ENCODE peak calls at places on chromosomes 4 and X, in six cellular contexts. One of them, this sample, is unnamed.

GRCh38 chrX:155819966-155820491 is 61.1 kb upstream of the VAMP7 start:
- DNase-seq in H9: peak
- DNase-seq in IMR-90: peak
- DNase-seq in mesenchymal stem cell: peak
- DNase-seq in mesendoderm: peak
- DNase-seq in H1: peak
- DNase-seq in this sample: peak

GRCh38 chr4:39698424-39699009 is 581 bp downstream of the UBE2K start:
- DNase-seq in H9: peak
- DNase-seq in IMR-90: no peak
- DNase-seq in mesenchymal stem cell: peak
- DNase-seq in mesendoderm: peak
- DNase-seq in H1: no peak
- DNase-seq in this sample: no peak

GRCh38 chr4:124904723-124905390 is 192.3 kb upstream of the ANKRD50 start:
- DNase-seq in H9: no peak
- DNase-seq in IMR-90: no peak
- DNase-seq in mesenchymal stem cell: no peak
- DNase-seq in mesendoderm: no peak
- DNase-seq in H1: no peak
- DNase-seq in this sample: no peak

GRCh38 chr4:88818650-88819470 is 121.2 kb upstream of the NAP1L5 start:
- DNase-seq in H9: peak
- DNase-seq in IMR-90: peak
- DNase-seq in mesenchymal stem cell: peak
- DNase-seq in mesendoderm: peak
- DNase-seq in H1: no peak
- DNase-seq in this sample: peak

GRCh38 chrX:109760922-109761250 is 27.8 kb upstream of the ACSL4 start:
- DNase-seq in H9: no peak
- DNase-seq in IMR-90: no peak
- DNase-seq in mesenchymal stem cell: no peak
- DNase-seq in mesendoderm: peak
- DNase-seq in H1: no peak
- DNase-seq in this sample: no peak

GRCh38 chr4:29046166-29046565 is 1674.0 kb upstream of the PCDH7 start:
- DNase-seq in H9: no peak
- DNase-seq in IMR-90: peak
- DNase-seq in mesenchymal stem cell: peak
- DNase-seq in mesendoderm: no peak
- DNase-seq in H1: no peak
- DNase-seq in this sample: no peak

GRCh38 chrX:82230013-82230412 is 1028.1 kb downstream of the SH3BGRL start:
- DNase-seq in H9: no peak
- DNase-seq in IMR-90: no peak
- DNase-seq in mesenchymal stem cell: no peak
- DNase-seq in mesendoderm: peak
- DNase-seq in H1: no peak
- DNase-seq in this sample: no peak

GRCh38 chrX:41522071-41522470 is 74.9 kb downstream of the NYX start:
- DNase-seq in H9: no peak
- DNase-seq in IMR-90: no peak
- DNase-seq in mesenchymal stem cell: no peak
- DNase-seq in mesendoderm: peak
- DNase-seq in H1: no peak
- DNase-seq in this sample: no peak

GRCh38 chrX:149365061-149365460 is 140.0 kb downstream of the IDS start:
- DNase-seq in H9: no peak
- DNase-seq in IMR-90: no peak
- DNase-seq in mesenchymal stem cell: peak
- DNase-seq in mesendoderm: peak
- DNase-seq in H1: no peak
- DNase-seq in this sample: no peak

GRCh38 chr4:826508-827208 is 729 bp upstream of the CPLX1 start:
- DNase-seq in H9: peak
- DNase-seq in IMR-90: no peak
- DNase-seq in mesenchymal stem cell: no peak
- DNase-seq in mesendoderm: no peak
- DNase-seq in H1: no peak
- DNase-seq in this sample: no peak

GRCh38 chr4:69760455-69760854 is at the start of gene SULT1B1:
- DNase-seq in H9: no peak
- DNase-seq in IMR-90: peak
- DNase-seq in mesenchymal stem cell: peak
- DNase-seq in mesendoderm: no peak
- DNase-seq in H1: no peak
- DNase-seq in this sample: no peak

GRCh38 chr4:164396439-164396838 is 357.5 kb upstream of the SMIM31 start:
- DNase-seq in H9: no peak
- DNase-seq in IMR-90: no peak
- DNase-seq in mesenchymal stem cell: no peak
- DNase-seq in mesendoderm: peak
- DNase-seq in H1: no peak
- DNase-seq in this sample: no peak

GRCh38 chr4:78370625-78371372 is 180.8 kb upstream of the ANXA3 start:
- DNase-seq in H9: no peak
- DNase-seq in IMR-90: no peak
- DNase-seq in mesenchymal stem cell: no peak
- DNase-seq in mesendoderm: peak
- DNase-seq in H1: no peak
- DNase-seq in this sample: no peak

GRCh38 chr4:165375465-165375864 is 3.3 kb upstream of the CPE start:
- DNase-seq in H9: no peak
- DNase-seq in IMR-90: no peak
- DNase-seq in mesenchymal stem cell: no peak
- DNase-seq in mesendoderm: no peak
- DNase-seq in H1: no peak
- DNase-seq in this sample: no peak

GRCh38 chr4:114512595-114513295 is 85.9 kb upstream of the UGT8 start:
- DNase-seq in H9: no peak
- DNase-seq in IMR-90: no peak
- DNase-seq in mesenchymal stem cell: peak
- DNase-seq in mesendoderm: no peak
- DNase-seq in H1: no peak
- DNase-seq in this sample: no peak

GRCh38 chr4:108531461-108531860 is 88.9 kb upstream of the RPL34 start:
- DNase-seq in H9: no peak
- DNase-seq in IMR-90: no peak
- DNase-seq in mesenchymal stem cell: no peak
- DNase-seq in mesendoderm: no peak
- DNase-seq in H1: no peak
- DNase-seq in this sample: no peak

GRCh38 chr4:74415602-74416300 is 29.2 kb upstream of the AREG start:
- DNase-seq in H9: no peak
- DNase-seq in IMR-90: peak
- DNase-seq in mesenchymal stem cell: no peak
- DNase-seq in mesendoderm: no peak
- DNase-seq in H1: no peak
- DNase-seq in this sample: no peak
- H2BK15ac ChIP-seq in H9: no peak
- H2BK15ac ChIP-seq in IMR-90: no peak
- H2BK15ac ChIP-seq in mesenchymal stem cell: no peak
- H2BK15ac ChIP-seq in mesendoderm: no peak
- H2BK15ac ChIP-seq in H1: no peak
- H2BK15ac ChIP-seq in this sample: no peak

GRCh38 chr4:90165883-90166282 is 38.7 kb downstream of the CCSER1 start:
- DNase-seq in H9: no peak
- DNase-seq in IMR-90: no peak
- DNase-seq in mesenchymal stem cell: no peak
- DNase-seq in mesendoderm: no peak
- DNase-seq in H1: no peak
- DNase-seq in this sample: no peak

GRCh38 chr4:90159193-90159592 is 32.0 kb downstream of the CCSER1 start:
- DNase-seq in H9: no peak
- DNase-seq in IMR-90: no peak
- DNase-seq in mesenchymal stem cell: no peak
- DNase-seq in mesendoderm: no peak
- DNase-seq in H1: no peak
- DNase-seq in this sample: no peak

GRCh38 chr4:90163872-90164271 is 36.7 kb downstream of the CCSER1 start:
- DNase-seq in H9: no peak
- DNase-seq in IMR-90: no peak
- DNase-seq in mesenchymal stem cell: no peak
- DNase-seq in mesendoderm: no peak
- DNase-seq in H1: no peak
- DNase-seq in this sample: no peak
- H2BK15ac ChIP-seq in H9: no peak
- H2BK15ac ChIP-seq in IMR-90: no peak
- H2BK15ac ChIP-seq in mesenchymal stem cell: no peak
- H2BK15ac ChIP-seq in mesendoderm: no peak
- H2BK15ac ChIP-seq in H1: no peak
- H2BK15ac ChIP-seq in this sample: no peak

DNA sequence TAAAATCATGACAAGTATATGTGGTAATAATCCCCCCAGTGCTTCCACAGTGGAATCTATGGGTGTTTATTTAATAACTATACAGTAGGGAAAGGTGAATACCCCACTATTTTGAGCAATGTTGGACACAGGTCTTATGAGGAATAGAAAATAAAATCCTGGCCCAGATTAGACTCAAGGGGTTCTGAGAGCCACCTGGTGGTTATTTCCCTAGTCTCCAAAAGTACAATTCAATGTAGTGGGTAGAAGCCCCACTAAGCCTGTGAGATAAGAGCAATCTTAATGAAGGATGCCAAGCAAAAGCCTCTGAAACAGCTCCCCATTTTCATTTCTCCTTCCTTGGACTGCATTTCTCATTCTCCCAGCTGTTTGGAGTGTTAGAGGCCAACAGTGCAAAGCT is 328.2 kb upstream of the NR3C2 start:
- DNase-seq in H9: no peak
- DNase-seq in IMR-90: no peak
- DNase-seq in mesenchymal stem cell: no peak
- DNase-seq in mesendoderm: no peak
- DNase-seq in H1: no peak
- DNase-seq in this sample: no peak
- H2BK15ac ChIP-seq in H9: no peak
- H2BK15ac ChIP-seq in IMR-90: no peak
- H2BK15ac ChIP-seq in mesenchymal stem cell: no peak
- H2BK15ac ChIP-seq in mesendoderm: no peak
- H2BK15ac ChIP-seq in H1: no peak
- H2BK15ac ChIP-seq in this sample: no peak

DNA sequence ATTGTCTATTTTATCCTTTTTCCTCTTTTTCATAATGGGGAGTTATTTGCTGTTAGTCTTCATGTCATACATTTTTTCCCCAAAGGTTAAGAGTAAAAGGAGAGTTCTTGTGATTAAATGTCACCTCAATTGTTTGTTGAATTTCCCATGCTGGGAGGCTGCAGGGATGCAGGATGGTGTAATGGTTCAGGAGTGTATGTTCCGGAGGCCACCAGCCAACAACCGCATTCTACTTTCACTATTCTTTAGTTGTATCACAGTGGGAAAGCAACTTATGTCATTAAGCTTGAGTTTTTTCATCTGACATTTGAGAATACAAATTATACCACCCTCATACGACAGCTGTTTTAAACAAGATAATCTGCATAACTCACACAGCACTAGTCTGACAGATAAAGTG is 15.4 kb downstream of the AFP start:
- DNase-seq in H9: peak
- DNase-seq in IMR-90: peak
- DNase-seq in mesenchymal stem cell: peak
- DNase-seq in mesendoderm: peak
- DNase-seq in H1: no peak
- DNase-seq in this sample: no peak
- H2BK15ac ChIP-seq in H9: no peak
- H2BK15ac ChIP-seq in IMR-90: no peak
- H2BK15ac ChIP-seq in mesenchymal stem cell: no peak
- H2BK15ac ChIP-seq in mesendoderm: no peak
- H2BK15ac ChIP-seq in H1: no peak
- H2BK15ac ChIP-seq in this sample: no peak

GRCh38 chr4:123159479-123159878 is 237.1 kb upstream of the NUDT6 start:
- DNase-seq in H9: peak
- DNase-seq in IMR-90: no peak
- DNase-seq in mesenchymal stem cell: no peak
- DNase-seq in mesendoderm: peak
- DNase-seq in H1: no peak
- DNase-seq in this sample: no peak
- H2BK15ac ChIP-seq in H9: no peak
- H2BK15ac ChIP-seq in IMR-90: no peak
- H2BK15ac ChIP-seq in mesenchymal stem cell: no peak
- H2BK15ac ChIP-seq in mesendoderm: no peak
- H2BK15ac ChIP-seq in H1: no peak
- H2BK15ac ChIP-seq in this sample: no peak

GRCh38 chr4:3518941-3519340 is 13.3 kb downstream of the LRPAP1 start:
- DNase-seq in H9: no peak
- DNase-seq in IMR-90: no peak
- DNase-seq in mesenchymal stem cell: no peak
- DNase-seq in mesendoderm: no peak
- DNase-seq in H1: no peak
- DNase-seq in this sample: no peak
- H2BK15ac ChIP-seq in H9: no peak
- H2BK15ac ChIP-seq in IMR-90: no peak
- H2BK15ac ChIP-seq in mesenchymal stem cell: peak
- H2BK15ac ChIP-seq in mesendoderm: no peak
- H2BK15ac ChIP-seq in H1: no peak
- H2BK15ac ChIP-seq in this sample: no peak